ENCODE peak calls at places on chromosome 17, in nine cellular contexts. I is CD4-positive, alpha-beta memory T cell; Y is esophagus squamous epithelium; D is tibial artery; U is HFF-Myc; B is CD8-positive, alpha-beta memory T cell; M is endothelial cell of umbilical vein; P is putamen; K is B cell. L is an unnamed sample.

GRCh38 chr17:81432873-81433451 is 37.7 kb downstream of the BAHCC1 start:
- DNase-seq in I (no peak), Y (no peak), D (no peak), U (no peak), B (no peak), M (no peak), P (no peak), K (no peak), L (no peak)

GRCh38 chr17:15086776-15087175 is 178.3 kb downstream of the PMP22 start:
- DNase-seq in I (no peak), Y (no peak), D (no peak), U (no peak), B (no peak), M (no peak), P (no peak), K (no peak), L (no peak)

GRCh38 chr17:59490259-59490658 is 75.2 kb upstream of the DHX40 start:
- DNase-seq in I (no peak), Y (no peak), D (no peak), U (no peak), B (no peak), M (no peak), P (no peak), K (no peak), L (no peak)

GRCh38 chr17:51258756-51259573 is 884 bp downstream of the MBTD1 start:
- DNase-seq in I (no peak), Y (no peak), D (no peak), U (no peak), B (no peak), M (peak), P (peak), K (peak), L (no peak)

GRCh38 chr17:9079461-9080103 is 58.3 kb downstream of the NTN1 start:
- DNase-seq in I (peak), Y (no peak), D (peak), U (no peak), B (peak), M (no peak), P (no peak), K (no peak), L (peak)

GRCh38 chr17:80375186-80375585 is 39.8 kb upstream of the ENDOV start:
- DNase-seq in I (no peak), Y (no peak), D (no peak), U (no peak), B (no peak), M (no peak), P (no peak), K (no peak), L (no peak)

GRCh38 chr17:76725580-76726230 is 701 bp downstream of the JMJD6 start:
- DNase-seq in I (peak), Y (no peak), D (peak), U (no peak), B (peak), M (peak), P (no peak), K (peak), L (peak)

GRCh38 chr17:77909236-77909635 is 49.3 kb upstream of the TNRC6C start:
- DNase-seq in I (no peak), Y (no peak), D (peak), U (no peak), B (no peak), M (no peak), P (no peak), K (no peak), L (no peak)

GRCh38 chr17:65756760-65757159 is 195.3 kb upstream of the AXIN2 start:
- DNase-seq in I (no peak), Y (no peak), D (no peak), U (no peak), B (no peak), M (no peak), P (no peak), K (no peak), L (no peak)

GRCh38 chr17:38861399-38861843 is 7.9 kb upstream of the RPL23 start:
- DNase-seq in I (no peak), Y (no peak), D (no peak), U (no peak), B (no peak), M (no peak), P (no peak), K (no peak), L (no peak)

GRCh38 chr17:30824002-30824355 is 513 bp downstream of the CRLF3 start:
- DNase-seq in I (no peak), Y (no peak), D (no peak), U (no peak), B (peak), M (no peak), P (no peak), K (no peak), L (no peak)

GRCh38 chr17:22303096-22303495 is 610.8 kb downstream of the KCNJ18 start:
- DNase-seq in I (no peak), Y (no peak), D (no peak), U (no peak), B (no peak), M (no peak), P (no peak), K (no peak), L (no peak)

L was measured in CMK.